ENCODE peak calls at places on chromosome 1, in four cellular contexts. One of them, this sample, is unnamed.

GRCh38 chr1:164922585-164922984 is 363.6 kb downstream of the PBX1 start:
- DNase-seq in GDM1: no peak
- DNase-seq in Caco-2: peak
- DNase-seq in Kasumi-1: no peak
- DNase-seq in this sample: no peak

GRCh38 chr1:232944342-232944741 is 6.1 kb upstream of the NTPCR start:
- DNase-seq in GDM1: no peak
- DNase-seq in Kasumi-1: peak
- DNase-seq in Caco-2: no peak
- DNase-seq in this sample: peak

GRCh38 chr1:7705048-7705907 is 65.8 kb upstream of the VAMP3 start:
- DNase-seq in Kasumi-1: no peak
- DNase-seq in GDM1: no peak
- DNase-seq in Caco-2: peak
- DNase-seq in this sample: no peak

GRCh38 chr1:42214447-42214871 is 49.9 kb upstream of the GUCA2A start:
- DNase-seq in Kasumi-1: peak
- DNase-seq in Caco-2: no peak
- DNase-seq in GDM1: no peak
- DNase-seq in this sample: peak

GRCh38 chr1:19432943-19433609 is 52.3 kb downstream of the CAPZB start:
- DNase-seq in Kasumi-1: no peak
- DNase-seq in Caco-2: no peak
- DNase-seq in GDM1: no peak
- DNase-seq in this sample: no peak

GRCh38 chr1:208292913-208293312 is 48.7 kb upstream of the PLXNA2 start:
- DNase-seq in Kasumi-1: no peak
- DNase-seq in Caco-2: no peak
- DNase-seq in GDM1: no peak
- DNase-seq in this sample: no peak

GRCh38 chr1:54569339-54569738 is 21.3 kb downstream of the ACOT11 start:
- DNase-seq in Caco-2: no peak
- DNase-seq in Kasumi-1: no peak
- DNase-seq in GDM1: no peak
- DNase-seq in this sample: no peak

GRCh38 chr1:58047265-58047858 is 499.2 kb downstream of the OMA1 start:
- DNase-seq in Kasumi-1: peak
- DNase-seq in GDM1: no peak
- DNase-seq in Caco-2: peak
- DNase-seq in this sample: no peak